ENCODE peak calls at places on chromosomes 11 and 22, in nine cellular contexts. O is bronchial epithelial cell; Y is H9; W is lung; U is epithelial cell of proximal tubule; Z is activated T-cell treated with anti-CD3 and anti-CD28 coated beads for 1 hour; A is naive thymus-derived CD8-positive, alpha-beta T cell; K is hypothalamus; I is OCI-LY7. D is an unnamed sample.

GRCh38 chr11:67370351-67371076 is 2.9 kb downstream of the CLCF1 start:
- DNase-seq in O (no peak), Y (no peak), W (no peak), U (no peak), Z (no peak), A (no peak), K (no peak), I (no peak), D (no peak)

GRCh38 chr22:48782817-48783511 is 1044.7 kb downstream of the BRD1 start:
- DNase-seq in O (no peak), Y (peak; percentile 59), W (peak; percentile 16), U (no peak), Z (no peak), A (no peak), K (no peak), I (peak; percentile 24), D (peak; percentile 51)

GRCh38 chr11:113998574-113998973 is 23.7 kb downstream of the HTR3A start:
- DNase-seq in O (no peak), Y (no peak), W (no peak), U (no peak), Z (no peak), A (no peak), K (no peak), I (no peak), D (no peak)

GRCh38 chr11:86873573-86874083 is 73.3 kb downstream of the PRSS23 start:
- DNase-seq in O (peak; percentile 7), Y (no peak), W (no peak), U (no peak), Z (no peak), A (no peak), K (no peak), I (no peak), D (no peak)

GRCh38 chr11:122796128-122796717 is 42.1 kb upstream of the CRTAM start:
- DNase-seq in O (peak; percentile 50), Y (peak; percentile 77), W (peak; percentile 42), U (no peak), Z (peak; percentile 63), A (peak; percentile 68), K (no peak), I (peak; percentile 34), D (peak; percentile 84)

GRCh38 chr11:95067042-95067827 is 516 bp downstream of the SRSF8 start:
- DNase-seq in O (peak; percentile 49), Y (peak; percentile 75), W (peak; percentile 83), U (no peak), Z (peak; percentile 56), A (peak; percentile 70), K (peak; percentile 80), I (peak; percentile 79), D (peak; percentile 79)

GRCh38 chr11:92409347-92409746 is 184.7 kb downstream of the FAT3 start:
- DNase-seq in O (no peak), Y (no peak), W (no peak), U (no peak), Z (no peak), A (no peak), K (no peak), I (no peak), D (no peak)

GRCh38 chr11:14578551-14578956 is 58.4 kb upstream of the PSMA1 start:
- DNase-seq in O (peak; percentile 65), Y (no peak), W (peak; percentile 30), U (no peak), Z (peak; percentile 36), A (peak; percentile 78), K (no peak), I (peak; percentile 80), D (no peak)

GRCh38 chr11:9231848-9232177 is 33.3 kb downstream of the DENND5A start:
- DNase-seq in O (no peak), Y (no peak), W (no peak), U (no peak), Z (no peak), A (no peak), K (no peak), I (no peak), D (no peak)

GRCh38 chr11:118938491-118939411 is 13.0 kb upstream of the BCL9L start:
- DNase-seq in O (peak; percentile 98), Y (no peak), W (peak; percentile 88), U (peak; percentile 71), Z (no peak), A (no peak), K (no peak), I (no peak), D (no peak)

D was measured in WTC11.